ENCODE peak calls at places on chromosomes 5 and 9, in six cellular contexts. O is right cardiac atrium; U is mammary epithelial cell; Y is IMR-90; F is colonic mucosa; P is CD4-positive, alpha-beta memory T cell. L is an unnamed sample.

GRCh38 chr9:71384343-71384742 is 262.9 kb upstream of the TRPM3 start:
- DNase-seq in U (no peak), O (no peak), P (no peak), F (no peak), Y (no peak), L (no peak)

GRCh38 chr5:77635073-77635472 is 3.4 kb downstream of the OTP start:
- DNase-seq in P (no peak), O (no peak), F (no peak), Y (no peak), U (no peak), L (no peak)

GRCh38 chr5:179699640-179700298 is 1.0 kb downstream of the CANX start:
- DNase-seq in Y (peak), O (no peak), P (peak), U (peak), F (peak), L (no peak)

GRCh38 chr9:272251-273213 is 57.9 kb downstream of the DOCK8 start:
- DNase-seq in P (peak), F (peak), U (no peak), Y (no peak), O (no peak), L (no peak)

GRCh38 chr5:116361171-116361967 is 213.3 kb downstream of the SEMA6A start:
- DNase-seq in Y (no peak), O (peak), F (peak), P (no peak), U (no peak), L (no peak)

GRCh38 chr5:109409061-109409843 is 522 bp downstream of the PJA2 start:
- DNase-seq in F (peak), P (peak), U (peak), Y (peak), O (peak), L (no peak)

GRCh38 chr5:84088996-84089395 is 295.7 kb downstream of the EDIL3 start:
- DNase-seq in Y (peak), O (no peak), U (no peak), P (no peak), F (peak), L (no peak)

GRCh38 chr5:80054682-80055081 is 19.5 kb downstream of the THBS4 start:
- DNase-seq in F (no peak), O (no peak), Y (peak), U (peak), P (no peak), L (peak)

GRCh38 chr5:175797521-175798038 is 73.8 kb upstream of the CPLX2 start:
- DNase-seq in Y (no peak), P (no peak), F (no peak), U (no peak), O (no peak), L (no peak)

GRCh38 chr5:172276214-172276613 is 7.3 kb downstream of the UBTD2 start:
- DNase-seq in O (no peak), P (no peak), Y (peak), F (no peak), U (peak), L (no peak)

GRCh38 chr5:159785639-159786038 is 130.6 kb upstream of the ADRA1B start:
- DNase-seq in Y (peak), F (no peak), U (no peak), P (no peak), O (no peak), L (no peak)

DNA sequence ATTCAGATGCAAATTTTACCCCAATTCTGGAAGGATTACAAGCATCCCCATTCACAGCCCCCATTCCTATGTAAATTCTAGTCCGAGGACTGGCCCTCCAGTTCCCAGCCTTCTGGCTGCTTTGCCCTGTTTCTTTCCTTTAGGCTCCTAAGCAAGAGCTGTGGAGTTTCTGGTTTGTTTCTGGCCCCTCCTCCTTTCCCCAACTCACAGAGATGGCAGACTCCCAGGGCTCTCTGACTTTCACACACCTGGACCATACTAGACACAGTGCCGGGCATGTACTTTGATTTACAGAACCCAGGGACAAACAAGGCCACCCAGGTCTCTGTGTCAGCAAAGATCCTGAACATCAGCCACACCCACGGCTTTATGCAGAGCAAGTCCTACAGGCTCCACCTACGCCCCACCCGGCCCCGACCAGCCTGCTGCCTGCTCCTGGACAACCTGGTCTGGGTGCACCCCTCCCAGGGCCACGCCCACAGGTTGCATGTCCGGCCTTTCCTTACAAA is 62.5 kb downstream of the SEMA4D start:
- DNase-seq in F (peak), U (peak), Y (no peak), P (no peak), O (no peak), L (peak)
- H3K27ac ChIP-seq in F (peak), U (no peak), Y (no peak), P (peak), O (no peak), L (no peak)

GRCh38 chr5:67405755-67406154 is 209.2 kb upstream of the CD180 start:
- DNase-seq in O (no peak), F (no peak), P (no peak), Y (no peak), U (no peak), L (no peak)
- H3K27ac ChIP-seq in O (no peak), F (no peak), P (no peak), Y (no peak), U (no peak), L (no peak)

GRCh38 chr5:142609142-142609541 is 76.7 kb downstream of the FGF1 start:
- DNase-seq in Y (no peak), U (no peak), F (no peak), O (no peak), P (no peak), L (no peak)
- H3K27ac ChIP-seq in Y (no peak), U (no peak), F (no peak), O (no peak), P (no peak), L (no peak)

DNA sequence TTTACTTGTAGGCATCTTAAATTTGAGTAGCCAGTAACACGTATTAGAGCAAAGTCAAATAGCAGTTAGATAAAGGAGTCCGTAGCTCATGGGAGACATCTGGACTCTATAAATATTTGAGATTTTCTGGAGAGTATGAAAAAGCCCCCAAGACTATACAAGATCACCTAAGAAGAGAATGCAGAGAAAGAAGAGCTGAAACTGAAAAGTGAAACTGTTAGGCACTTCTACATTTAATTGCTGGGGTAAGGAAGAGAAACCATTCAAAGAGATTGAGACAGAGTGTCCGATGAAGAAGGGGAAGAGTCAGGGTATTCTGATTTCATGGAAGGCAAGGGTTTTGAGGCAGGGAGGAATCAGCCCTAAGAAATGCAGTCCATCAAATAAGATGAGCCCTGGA is 2372.1 kb downstream of the MAT2B start:
- DNase-seq in U (no peak), P (no peak), Y (no peak), F (no peak), O (no peak), L (no peak)
- H3K27ac ChIP-seq in U (no peak), P (no peak), Y (no peak), F (no peak), O (no peak), L (no peak)

GRCh38 chr9:27377811-27378345 is 80.9 kb upstream of the EQTN start:
- DNase-seq in Y (no peak), F (no peak), P (no peak), O (no peak), U (no peak), L (no peak)

GRCh38 chr9:27382308-27382707 is 85.4 kb upstream of the EQTN start:
- DNase-seq in U (peak), O (no peak), F (peak), Y (no peak), P (no peak), L (no peak)

GRCh38 chr9:27379311-27380236 is 82.6 kb upstream of the EQTN start:
- DNase-seq in P (no peak), F (peak), O (no peak), Y (no peak), U (no peak), L (no peak)

GRCh38 chr9:27373851-27374250 is 76.9 kb upstream of the EQTN start:
- DNase-seq in O (no peak), Y (no peak), P (no peak), F (no peak), U (no peak), L (no peak)

DNA sequence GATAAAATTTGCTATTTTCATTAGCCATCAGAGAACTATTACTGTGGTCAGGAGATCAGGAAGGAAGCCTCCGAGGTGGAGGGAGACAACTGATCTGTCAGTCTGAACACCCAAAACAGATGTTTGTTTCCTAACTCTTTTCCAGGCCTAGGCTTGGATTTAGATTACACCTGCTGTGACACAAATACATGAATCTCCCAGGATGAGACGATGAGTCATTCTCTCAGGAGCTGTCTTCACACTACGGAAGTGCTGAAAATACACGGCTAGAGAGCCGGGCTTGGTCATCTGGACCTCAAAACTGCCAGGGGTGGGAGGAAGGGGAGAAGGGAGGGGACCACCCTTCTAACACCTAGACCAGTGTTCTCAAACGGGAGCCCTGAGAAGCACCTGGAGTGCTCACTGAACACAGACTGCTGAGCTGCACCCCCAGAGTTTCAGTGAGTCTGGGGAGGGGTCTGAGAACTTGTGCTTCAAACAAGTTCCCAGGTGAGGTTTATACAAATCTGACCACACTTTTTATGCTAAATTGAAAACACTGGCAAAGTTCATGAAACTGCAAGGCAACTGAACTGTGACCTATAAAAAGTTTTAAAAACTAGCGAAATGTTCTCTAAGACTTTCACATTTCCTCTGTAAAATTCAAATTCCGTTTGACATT is 80.3 kb upstream of the EQTN start:
- DNase-seq in U (peak), Y (no peak), O (no peak), F (no peak), P (no peak), L (no peak)
- H3K27ac ChIP-seq in U (no peak), Y (no peak), O (no peak), F (no peak), P (no peak), L (no peak)